ENCODE peak calls at places on chromosomes 7 and 10, in eight cellular contexts. H is body of pancreas, J is colonic mucosa, R is tibial artery, D is SK-N-SH, X is OCI-LY7, M is heart left ventricle, Z is WERI-Rb-1. L is an unnamed sample.

GRCh38 chr7:18520450-18521235 is 25.1 kb downstream of the HDAC9 start:
- DNase-seq in Z (no peak), M (no peak), H (no peak), R (no peak), X (peak), J (no peak), D (no peak), L (no peak)

GRCh38 chr7:36604801-36605200 is 119.5 kb downstream of the AOAH start:
- DNase-seq in R (no peak), J (no peak), X (no peak), M (no peak), D (no peak), H (no peak), Z (no peak), L (no peak)

GRCh38 chr7:104272767-104273384 is 55.5 kb upstream of the LHFPL3 start:
- DNase-seq in J (peak), X (peak), Z (peak), D (peak), R (no peak), M (no peak), H (no peak), L (no peak)

GRCh38 chr7:99562832-99563231 is 4.4 kb downstream of the ZNF655 start:
- DNase-seq in Z (no peak), R (no peak), X (no peak), M (no peak), J (peak), D (no peak), H (peak), L (no peak)

GRCh38 chr10:30812018-30812851 is 182.7 kb upstream of the LYZL2 start:
- DNase-seq in J (peak), R (peak), M (no peak), D (no peak), Z (no peak), H (no peak), X (no peak), L (no peak)

GRCh38 chr7:93315896-93316295 is 83.7 kb downstream of the VPS50 start:
- DNase-seq in J (no peak), M (no peak), R (no peak), D (no peak), Z (no peak), H (no peak), X (no peak), L (no peak)

GRCh38 chr7:28088032-28088431 is 92.6 kb downstream of the JAZF1 start:
- DNase-seq in H (no peak), D (no peak), R (no peak), J (no peak), M (no peak), Z (no peak), X (no peak), L (no peak)

GRCh38 chr10:98748298-98748697 is 301.6 kb upstream of the HPS1 start:
- DNase-seq in R (no peak), D (peak), Z (peak), J (peak), X (peak), H (no peak), M (no peak), L (peak)

GRCh38 chr10:43427166-43427825 is 9.6 kb upstream of the ZNF487 start:
- DNase-seq in J (no peak), H (no peak), Z (no peak), M (no peak), D (no peak), X (no peak), R (no peak), L (no peak)

GRCh38 chr10:23100331-23101030 is 5.1 kb downstream of the MSRB2 start:
- DNase-seq in D (no peak), X (peak), H (no peak), R (no peak), Z (no peak), J (no peak), M (no peak), L (no peak)

GRCh38 chr7:2520131-2520807 is 695 bp downstream of the LFNG start:
- DNase-seq in J (peak), H (peak), M (no peak), X (no peak), Z (peak), D (peak), R (no peak), L (no peak)

GRCh38 chr7:80526472-80526871 is 14.6 kb upstream of the GNAT3 start:
- DNase-seq in H (no peak), M (no peak), D (no peak), X (no peak), Z (no peak), J (no peak), R (no peak), L (no peak)

GRCh38 chr7:115869225-115869624 is 161.3 kb downstream of the TFEC start:
- DNase-seq in J (no peak), R (no peak), M (no peak), H (no peak), D (no peak), Z (no peak), X (no peak), L (no peak)

GRCh38 chr10:48551796-48552591 is 52.9 kb downstream of the ARHGAP22 start:
- DNase-seq in J (no peak), H (no peak), D (peak), M (no peak), Z (peak), R (no peak), X (peak), L (no peak)

GRCh38 chr10:124928084-124928483 is 13.8 kb upstream of the ZRANB1 start:
- DNase-seq in J (no peak), R (no peak), X (no peak), Z (no peak), H (no peak), M (no peak), D (no peak), L (no peak)

GRCh38 chr10:95267261-95267660 is 23.5 kb downstream of the PDLIM1 start:
- DNase-seq in H (no peak), Z (no peak), R (no peak), D (no peak), M (no peak), J (no peak), X (no peak), L (no peak)

GRCh38 chr7:82534687-82535086 is 91.1 kb upstream of the CACNA2D1 start:
- DNase-seq in D (no peak), M (no peak), H (no peak), Z (no peak), J (no peak), R (no peak), X (no peak), L (no peak)

GRCh38 chr10:50809596-50809995 is 69.9 kb downstream of the ASAH2B start:
- DNase-seq in J (no peak), M (no peak), D (no peak), H (no peak), R (no peak), X (no peak), Z (no peak), L (no peak)

GRCh38 chr7:84123903-84124573 is 70.6 kb downstream of the SEMA3A start:
- DNase-seq in R (no peak), Z (no peak), D (no peak), J (no peak), M (no peak), X (no peak), H (no peak), L (no peak)

GRCh38 chr7:36644625-36645422 is 79.5 kb downstream of the AOAH start:
- DNase-seq in H (no peak), M (no peak), R (no peak), Z (no peak), J (no peak), D (no peak), X (no peak), L (no peak)

GRCh38 chr7:107660381-107661080 is at the start of gene SLC26A4:
- DNase-seq in M (no peak), D (peak), H (no peak), Z (no peak), X (no peak), J (no peak), R (no peak), L (no peak)

GRCh38 chr7:128399991-128400390 is 9.8 kb downstream of the IMPDH1 start:
- DNase-seq in D (no peak), J (no peak), Z (no peak), H (no peak), X (no peak), R (no peak), M (no peak), L (no peak)

GRCh38 chr7:55178292-55178862 is 159.6 kb downstream of the EGFR start:
- DNase-seq in H (no peak), D (no peak), M (no peak), Z (no peak), J (no peak), R (no peak), X (no peak), L (no peak)

GRCh38 chr10:24360286-24361127 is 151.6 kb downstream of the KIAA1217 start:
- DNase-seq in J (peak), M (no peak), D (peak), Z (peak), X (peak), R (no peak), H (peak), L (no peak)

GRCh38 chr7:37705976-37706375 is 22.4 kb downstream of the GPR141 start:
- DNase-seq in H (no peak), X (no peak), Z (no peak), J (no peak), R (no peak), M (no peak), D (no peak), L (no peak)

GRCh38 chr10:68987611-68988010 is 992 bp upstream of the KIFBP start:
- DNase-seq in J (no peak), R (no peak), D (no peak), H (no peak), M (no peak), Z (no peak), X (no peak), L (no peak)

GRCh38 chr7:100874300-100874576 is 665 bp upstream of the SRRT start:
- DNase-seq in R (peak), J (no peak), X (no peak), M (no peak), D (peak), Z (no peak), H (no peak), L (no peak)

GRCh38 chr7:45978010-45978681 is 57.1 kb upstream of the IGFBP3 start:
- DNase-seq in Z (no peak), X (no peak), M (no peak), J (peak), H (peak), R (peak), D (no peak), L (no peak)

GRCh38 chr7:153193144-153193595 is 433.6 kb downstream of the ACTR3B start:
- DNase-seq in Z (peak), X (peak), D (peak), M (no peak), R (no peak), J (no peak), H (peak), L (no peak)

GRCh38 chr10:32146166-32146565 is 89.9 kb upstream of the KIF5B start:
- DNase-seq in J (no peak), H (no peak), Z (no peak), R (no peak), X (no peak), M (no peak), D (no peak), L (no peak)

GRCh38 chr10:86159797-86160196 is 206.8 kb downstream of the GRID1 start:
- DNase-seq in H (no peak), D (no peak), M (no peak), R (no peak), J (no peak), Z (no peak), X (no peak), L (no peak)

GRCh38 chr7:34900891-34901493 is 136.3 kb downstream of the DPY19L1 start:
- DNase-seq in R (no peak), J (no peak), D (peak), X (peak), Z (no peak), M (no peak), H (no peak), L (no peak)
- TF ChIP-seq CTCF in R (no peak), J (no peak), D (peak), X (peak), Z (peak), M (peak), H (no peak), L (peak)

GRCh38 chr7:6442114-6442513 is 5.6 kb downstream of the DAGLB start:
- DNase-seq in X (no peak), M (no peak), R (no peak), J (no peak), H (no peak), D (no peak), Z (no peak), L (no peak)
- H3K4me3 ChIP-seq in X (no peak), M (no peak), R (no peak), J (no peak), H (no peak), D (no peak), Z (no peak), L (no peak)

DNA sequence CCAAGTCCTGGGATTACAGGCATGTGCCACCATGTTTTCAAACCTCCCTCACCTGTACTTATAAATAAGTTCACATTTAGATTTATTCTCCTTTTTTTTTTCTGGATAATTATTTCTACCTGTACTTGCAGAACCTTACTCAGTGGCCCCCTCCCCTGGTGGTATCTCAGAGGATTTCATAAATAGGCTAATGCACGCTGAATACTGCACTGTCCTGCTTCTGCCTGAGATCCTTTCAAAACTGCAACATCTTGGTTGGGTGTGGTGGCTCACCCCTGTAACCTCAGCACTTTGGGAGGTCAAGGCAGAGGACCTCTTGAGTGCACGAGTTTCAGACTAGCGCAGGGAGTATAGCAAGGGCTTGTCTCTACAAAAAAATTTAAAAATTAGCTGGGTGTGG is 4.6 kb upstream of the BLVRA start:
- DNase-seq in D (no peak), X (no peak), M (no peak), H (no peak), J (no peak), Z (no peak), R (no peak), L (no peak)
- TF ChIP-seq CTCF in D (no peak), X (no peak), M (no peak), H (no peak), J (no peak), Z (no peak), R (no peak), L (no peak)

DNA sequence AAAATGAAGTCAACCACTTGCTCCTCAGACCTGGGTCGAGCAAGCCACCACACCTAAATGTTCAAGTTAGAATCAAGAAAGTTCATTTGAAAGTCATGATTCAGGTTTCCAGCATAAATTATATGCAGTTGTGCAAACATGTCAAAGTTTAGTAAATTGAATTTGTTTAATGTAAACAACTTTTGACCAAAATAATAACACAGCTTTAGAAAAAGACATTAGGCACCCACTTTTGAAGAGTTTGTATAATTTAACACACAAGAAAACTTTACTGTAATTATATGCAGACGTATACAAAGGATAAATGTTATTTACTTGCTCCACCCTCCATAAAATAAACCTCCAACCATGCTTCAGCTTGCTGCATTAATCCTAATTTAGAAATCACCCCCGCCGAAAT is 680.0 kb downstream of the LRMDA start:
- DNase-seq in H (no peak), M (no peak), Z (no peak), J (no peak), X (no peak), D (no peak), R (no peak), L (no peak)
- H3K4me3 ChIP-seq in H (no peak), M (peak), Z (peak), J (no peak), X (no peak), D (no peak), R (no peak), L (no peak)

GRCh38 chr7:117873933-117874530 is 791 bp upstream of the CTTNBP2 start:
- DNase-seq in X (no peak), Z (no peak), D (no peak), M (no peak), R (no peak), H (no peak), J (no peak), L (no peak)

GRCh38 chr7:117871401-117871777 is 1.9 kb downstream of the CTTNBP2 start:
- DNase-seq in R (no peak), X (no peak), J (no peak), D (no peak), Z (no peak), H (no peak), M (no peak), L (no peak)

GRCh38 chr7:117871778-117872538 is 1.3 kb downstream of the CTTNBP2 start:
- DNase-seq in D (peak), R (peak), M (no peak), X (no peak), J (peak), H (peak), Z (no peak), L (no peak)

GRCh38 chr7:117872565-117873055 is 631 bp downstream of the CTTNBP2 start:
- DNase-seq in R (peak), H (peak), Z (peak), M (no peak), D (no peak), J (peak), X (no peak), L (no peak)

DNA sequence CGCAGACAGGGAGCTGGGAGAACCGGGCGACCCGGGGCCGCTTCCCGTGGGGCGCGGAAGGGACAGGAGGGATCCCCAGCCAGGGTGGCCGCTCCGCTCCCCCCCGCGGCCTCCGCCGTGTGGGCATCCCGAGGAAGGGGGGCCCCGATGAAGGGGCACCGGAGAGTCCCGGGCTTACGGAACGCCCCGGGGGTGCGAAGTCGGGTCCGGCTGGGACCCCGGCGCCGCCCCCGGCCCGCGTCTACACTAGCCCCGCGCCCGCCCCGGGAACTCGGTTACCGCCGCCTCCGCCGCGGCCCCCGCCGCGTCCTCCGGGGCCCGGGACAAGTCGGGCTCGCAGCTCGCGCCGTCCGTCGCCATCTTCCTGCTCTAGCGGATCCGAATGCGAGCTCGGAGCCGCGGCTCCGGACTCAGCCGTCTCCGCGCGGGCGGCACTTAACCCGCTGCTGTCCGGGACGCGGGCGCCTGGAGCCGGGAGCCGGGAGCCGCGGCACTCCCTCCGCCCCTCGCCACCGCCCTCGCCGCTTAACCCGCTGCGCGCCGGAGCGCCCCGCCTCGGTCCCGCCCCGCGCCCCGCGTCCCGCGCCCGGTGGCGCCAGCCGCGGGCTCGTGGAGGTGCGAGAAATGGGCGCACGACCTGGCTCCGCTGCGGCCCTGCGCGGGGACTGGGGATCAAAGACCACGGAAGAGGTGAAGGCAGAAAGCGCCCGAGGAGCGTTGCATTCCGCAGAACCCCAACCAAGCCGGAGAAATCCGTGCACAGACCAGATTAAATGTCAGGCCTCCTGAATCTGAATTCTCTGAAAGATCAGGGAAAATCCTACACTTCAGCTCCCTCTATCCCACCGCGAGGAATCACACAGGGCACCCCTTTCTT is at the start of gene CTTNBP2:
- DNase-seq in J (peak), H (peak), R (peak), X (no peak), D (peak), Z (peak), M (peak), L (no peak)
- TF ChIP-seq CTCF in J (no peak), H (no peak), R (no peak), X (no peak), D (no peak), Z (no peak), M (no peak), L (no peak)

GRCh38 chr7:26097837-26098668 is 53.9 kb upstream of the NFE2L3 start:
- DNase-seq in D (no peak), R (no peak), H (no peak), X (peak), M (no peak), Z (no peak), J (no peak), L (no peak)

GRCh38 chr7:26100940-26101339 is 51.1 kb upstream of the NFE2L3 start:
- DNase-seq in Z (no peak), J (no peak), M (no peak), D (no peak), H (no peak), R (no peak), X (peak), L (no peak)

GRCh38 chr7:26102176-26102575 is 49.8 kb upstream of the NFE2L3 start:
- DNase-seq in J (no peak), R (no peak), M (no peak), D (no peak), Z (no peak), H (no peak), X (no peak), L (no peak)

GRCh38 chr7:26103541-26104070 is 48.4 kb upstream of the NFE2L3 start:
- DNase-seq in D (no peak), H (no peak), J (no peak), R (no peak), M (no peak), X (no peak), Z (no peak), L (no peak)

DNA sequence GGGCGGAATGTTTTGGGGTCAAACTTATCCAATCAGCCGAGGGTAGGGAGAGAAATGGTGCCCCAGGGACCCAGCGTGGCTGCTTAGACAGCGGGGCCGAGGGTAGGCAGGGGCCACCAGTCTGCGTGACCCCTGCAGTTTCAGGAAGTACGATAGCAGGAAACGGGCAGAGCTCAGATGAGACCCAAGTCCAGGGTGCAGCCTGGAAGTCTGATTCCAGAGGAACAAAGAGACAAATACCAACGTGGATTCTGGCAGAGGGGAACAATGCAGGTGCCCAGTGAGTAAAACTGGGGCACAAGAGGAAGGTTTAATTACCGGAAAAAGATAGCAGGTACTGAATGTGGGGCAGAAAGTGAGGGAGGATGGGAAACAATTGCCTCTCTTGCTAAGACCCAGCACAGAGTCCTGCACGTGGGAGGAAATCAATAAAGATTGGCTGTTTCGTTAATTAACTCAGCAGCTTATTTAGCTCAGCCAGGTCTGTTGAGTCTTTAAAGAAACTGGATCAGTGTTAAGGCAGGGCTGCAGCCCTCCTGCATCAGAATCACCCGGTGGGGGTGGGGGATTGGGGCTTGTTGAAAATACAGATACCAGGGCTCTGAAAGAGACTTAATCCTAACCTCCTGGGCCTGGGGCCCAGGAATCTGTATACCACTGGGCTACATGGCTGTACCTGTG is 50.4 kb upstream of the NFE2L3 start:
- DNase-seq in D (no peak), J (no peak), X (peak), R (no peak), Z (peak), H (no peak), M (no peak), L (no peak)
- H3K4me3 ChIP-seq in D (no peak), J (no peak), X (peak), R (peak), Z (peak), H (no peak), M (no peak), L (peak)

L was measured in GM12864.